ENCODE peak calls at places on chromosome 11, in nine cellular contexts. J is left ventricle myocardium inferior; G is aorta; Y is sigmoid colon; H is GM23338; S is A549; T is CD8-positive, alpha-beta memory T cell; Z is neural progenitor cell; P is lower lobe of right lung. M is an unnamed sample.

GRCh38 chr11:69217276-69218105 is 61.8 kb downstream of the SMIM38 start:
- DNase-seq in Z (no peak), Y (peak; percentile 45), G (peak; percentile 66), P (no peak), H (no peak), S (no peak), J (no peak), T (no peak), M (no peak)

GRCh38 chr11:57224537-57224936 is 12.5 kb downstream of the APLNR start:
- DNase-seq in G (no peak), Y (no peak), T (no peak), Z (no peak), P (no peak), J (no peak), H (no peak), S (peak; percentile 55), M (peak; percentile 62)

GRCh38 chr11:126358763-126359160 is 3.3 kb downstream of the ST3GAL4 start:
- DNase-seq in J (peak; percentile 12), Y (peak; percentile 40), Z (no peak), S (no peak), H (no peak), P (no peak), G (peak; percentile 61), T (no peak), M (no peak)

GRCh38 chr11:128289048-128289447 is 298.3 kb downstream of the ETS1 start:
- DNase-seq in Y (no peak), G (no peak), P (no peak), Z (no peak), S (no peak), T (no peak), J (no peak), H (no peak), M (no peak)

GRCh38 chr11:63680842-63681207 is 475 bp upstream of the RTN3 start:
- DNase-seq in P (no peak), G (no peak), J (no peak), Z (no peak), S (no peak), T (no peak), Y (no peak), H (peak; percentile 37), M (no peak)

GRCh38 chr11:35658028-35658948 is 4.3 kb upstream of the TRIM44 start:
- DNase-seq in S (no peak), T (no peak), H (no peak), Y (no peak), Z (no peak), J (no peak), P (no peak), G (no peak), M (no peak)

GRCh38 chr11:71212871-71213559 is 39.4 kb downstream of the SHANK2 start:
- DNase-seq in Y (peak; percentile 69), T (no peak), H (no peak), S (no peak), Z (no peak), P (no peak), J (peak; percentile 25), G (peak; percentile 16), M (no peak)

GRCh38 chr11:109726061-109726460 is 304.1 kb downstream of the C11orf87 start:
- DNase-seq in S (no peak), H (no peak), P (no peak), T (no peak), Y (no peak), J (no peak), Z (no peak), G (no peak), M (peak; percentile 56)

GRCh38 chr11:129766858-129767604 is 48.6 kb upstream of the TMEM45B start:
- DNase-seq in G (no peak), T (no peak), P (no peak), S (peak; percentile 41), H (peak; percentile 80), Y (no peak), J (no peak), Z (peak; percentile 63), M (no peak)

GRCh38 chr11:2482745-2483144 is 37.9 kb downstream of the KCNQ1 start:
- DNase-seq in Y (no peak), Z (no peak), P (no peak), T (no peak), H (no peak), J (no peak), S (no peak), G (no peak), M (no peak)

GRCh38 chr11:79262221-79262620 is 178.6 kb downstream of the TENM4 start:
- DNase-seq in S (no peak), G (no peak), Z (no peak), Y (no peak), T (no peak), H (no peak), J (no peak), P (no peak), M (no peak)

GRCh38 chr11:62588966-62589637 is 2.2 kb downstream of the TUT1 start:
- DNase-seq in G (peak; percentile 46), T (no peak), S (no peak), H (peak; percentile 55), Y (no peak), Z (no peak), P (no peak), J (no peak), M (no peak)

GRCh38 chr11:33682019-33682418 is 18.6 kb downstream of the C11orf91 start:
- DNase-seq in Z (no peak), J (no peak), T (no peak), S (no peak), G (no peak), H (no peak), P (no peak), Y (no peak), M (no peak)

GRCh38 chr11:8740156-8740555 is 57.6 kb downstream of the RPL27A start:
- DNase-seq in Z (no peak), T (no peak), G (no peak), H (no peak), S (no peak), J (no peak), Y (peak; percentile 30), P (no peak), M (no peak)

GRCh38 chr11:69186316-69187266 is 30.9 kb downstream of the SMIM38 start:
- DNase-seq in S (no peak), P (no peak), G (no peak), Y (no peak), T (no peak), Z (peak; percentile 27), J (no peak), H (no peak), M (no peak)

GRCh38 chr11:33646629-33647028 is 54.0 kb downstream of the C11orf91 start:
- DNase-seq in T (no peak), H (no peak), Y (no peak), G (no peak), S (no peak), J (no peak), Z (no peak), P (no peak), M (no peak)

DNA sequence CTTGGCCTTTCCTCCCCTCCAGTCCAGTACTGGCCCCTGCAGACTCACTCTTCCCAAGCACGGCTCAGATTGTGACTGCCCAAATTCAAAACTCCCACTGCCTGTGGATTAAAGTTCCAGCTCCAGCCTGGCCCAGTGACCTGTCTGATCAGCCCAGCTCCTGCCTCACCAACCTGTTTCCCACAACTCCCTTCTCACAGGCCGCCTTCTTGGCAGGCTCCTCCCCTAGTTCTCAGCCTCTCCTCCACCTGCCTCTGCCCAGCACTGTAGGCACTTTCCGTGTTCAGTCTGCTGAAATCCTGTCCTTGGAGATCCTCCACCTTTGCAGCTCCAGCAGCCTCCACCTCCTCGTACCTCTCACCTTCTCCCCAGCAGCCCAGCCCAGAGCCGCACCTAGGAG is 68.6 kb downstream of the MICAL2 start:
- DNase-seq in P (peak; percentile 72), J (no peak), G (no peak), T (no peak), Y (no peak), S (no peak), Z (no peak), H (no peak), M (no peak)
- H3K4me1 ChIP-seq in P (peaks cover 56% of the 10 kb centered on the region), J (peaks cover 68% of the 10 kb centered on the region), G (peaks cover 7% of the 10 kb centered on the region), T (no peaks in the 10 kb centered on the region), Y (no peaks in the 10 kb centered on the region), S (peaks cover 94% of the 10 kb centered on the region), Z (peaks cover 5% of the 10 kb centered on the region), H (no peaks in the 10 kb centered on the region), M (peaks cover 74% of the 10 kb centered on the region)

GRCh38 chr11:111137846-111138245 is 107.7 kb upstream of the POU2AF2 start:
- DNase-seq in J (no peak), G (no peak), Y (no peak), T (no peak), Z (no peak), P (no peak), S (no peak), H (no peak), M (no peak)
- H3K4me1 ChIP-seq in J (no peaks in the 10 kb centered on the region), G (no peaks in the 10 kb centered on the region), Y (no peaks in the 10 kb centered on the region), T (no peaks in the 10 kb centered on the region), Z (peaks cover 9% of the 10 kb centered on the region), P (no peaks in the 10 kb centered on the region), S (no peaks in the 10 kb centered on the region), H (peaks cover 8% of the 10 kb centered on the region), M (no peaks in the 10 kb centered on the region)

GRCh38 chr11:117191680-117192400 is 7.3 kb upstream of the TAGLN start:
- DNase-seq in J (no peak), T (no peak), Y (peak; percentile 58), Z (no peak), G (peak; percentile 66), P (peak; percentile 43), H (no peak), S (no peak), M (no peak)
- H3K4me1 ChIP-seq in J (no peaks in the 10 kb centered on the region), T (no peaks in the 10 kb centered on the region), Y (no peaks in the 10 kb centered on the region), Z (no peaks in the 10 kb centered on the region), G (no peaks in the 10 kb centered on the region), P (peaks cover 5% of the 10 kb centered on the region), H (no peaks in the 10 kb centered on the region), S (no peaks in the 10 kb centered on the region), M (peaks cover 5% of the 10 kb centered on the region)

GRCh38 chr11:94793002-94793401 is 24.8 kb downstream of the AMOTL1 start:
- DNase-seq in S (no peak), G (no peak), J (no peak), Y (no peak), T (no peak), P (no peak), Z (no peak), H (no peak), M (no peak)

GRCh38 chr11:94795799-94796580 is 27.8 kb downstream of the AMOTL1 start:
- DNase-seq in J (no peak), Z (no peak), P (no peak), Y (no peak), S (no peak), T (no peak), G (no peak), H (no peak), M (no peak)

GRCh38 chr11:94794287-94795168 is 26.4 kb downstream of the AMOTL1 start:
- DNase-seq in S (peak; percentile 19), Z (no peak), P (peak; percentile 66), T (no peak), Y (peak; percentile 74), H (no peak), G (peak; percentile 77), J (peak; percentile 73), M (peak; percentile 54)

GRCh38 chr11:94792453-94792852 is 24.3 kb downstream of the AMOTL1 start:
- DNase-seq in Z (no peak), G (no peak), P (no peak), Y (no peak), H (no peak), S (no peak), T (no peak), J (no peak), M (no peak)

DNA sequence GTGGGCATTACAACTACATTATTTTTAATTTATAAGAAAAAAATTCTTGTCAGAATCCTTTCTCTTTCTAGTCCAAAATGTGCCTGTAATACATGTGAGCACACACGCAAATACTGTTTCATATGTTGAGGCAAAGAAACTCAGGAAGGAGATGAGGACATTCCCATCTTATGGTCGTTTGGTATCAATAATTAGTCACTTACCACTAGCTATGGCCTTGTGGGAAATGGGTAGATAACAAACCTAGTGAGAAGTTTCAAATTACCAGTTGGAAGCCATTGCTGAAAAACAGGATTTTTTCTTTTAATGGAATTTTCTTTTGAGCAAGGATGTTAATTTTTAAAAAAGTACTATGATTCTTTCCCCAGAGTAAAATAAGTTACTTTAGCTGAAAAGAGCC is 25.7 kb downstream of the AMOTL1 start:
- DNase-seq in Y (no peak), H (no peak), T (no peak), J (no peak), Z (no peak), S (no peak), P (no peak), G (no peak), M (no peak)
- H3K4me1 ChIP-seq in Y (no peaks in the 10 kb centered on the region), H (no peaks in the 10 kb centered on the region), T (no peaks in the 10 kb centered on the region), J (peaks cover 82% of the 10 kb centered on the region), Z (no peaks in the 10 kb centered on the region), S (peaks cover 27% of the 10 kb centered on the region), P (peaks cover 58% of the 10 kb centered on the region), G (peaks cover 25% of the 10 kb centered on the region), M (peaks cover 59% of the 10 kb centered on the region)